ENCODE peak calls at places on chromosomes 16 and 17, in ten cellular contexts. F is pancreas, Y is gastrocnemius medialis, Q is PC-3, M is OCI-LY7, Z is tibial artery, T is ascending aorta, W is IMR-90, C is stomach, N is heart right ventricle. L is an unnamed sample.

GRCh38 chr16:56606071-56606687 is 2.2 kb upstream of the MT2A start:
- DNase-seq in F (no peak), Y (no peak), Q (peak; percentile 85), M (no peak), Z (peak; percentile 86), T (peak; percentile 77), W (peak; percentile 79), C (no peak), N (no peak), L (no peak)

GRCh38 chr17:57440522-57441269 is 184.4 kb downstream of the MSI2 start:
- DNase-seq in F (no peak), Y (peak; percentile 58), Q (peak; percentile 70), M (peak; percentile 66), Z (peak; percentile 75), T (peak; percentile 80), W (peak; percentile 88), C (peak; percentile 60), N (peak; percentile 88), L (peak; percentile 88)

GRCh38 chr17:77696151-77696719 is 262.3 kb upstream of the TNRC6C start:
- DNase-seq in F (no peak), Y (no peak), Q (no peak), M (no peak), Z (peak; percentile 45), T (peak; percentile 56), W (no peak), C (no peak), N (no peak), L (no peak)

GRCh38 chr17:80475949-80476876 is at the start of gene NPTX1:
- DNase-seq in F (peak; percentile 71), Y (no peak), Q (peak; percentile 23), M (no peak), Z (no peak), T (no peak), W (no peak), C (no peak), N (no peak), L (peak; percentile 92)

GRCh38 chr16:66728117-66728787 is 23.2 kb downstream of the DYNC1LI2 start:
- DNase-seq in F (no peak), Y (no peak), Q (peak; percentile 66), M (peak; percentile 74), Z (no peak), T (no peak), W (peak; percentile 67), C (peak; percentile 37), N (peak; percentile 48), L (no peak)

GRCh38 chr17:66580178-66580577 is 254.7 kb upstream of the CACNG5 start:
- DNase-seq in F (no peak), Y (no peak), Q (no peak), M (no peak), Z (peak; percentile 79), T (peak; percentile 64), W (peak; percentile 76), C (peak; percentile 38), N (peak; percentile 31), L (peak; percentile 85)

GRCh38 chr17:30352247-30352814 is 18.5 kb upstream of the TMIGD1 start:
- DNase-seq in F (no peak), Y (no peak), Q (no peak), M (no peak), Z (no peak), T (no peak), W (no peak), C (no peak), N (no peak), L (no peak)

GRCh38 chr17:72640415-72641165 is 451.9 kb downstream of the SLC39A11 start:
- DNase-seq in F (peak; percentile 88), Y (no peak), Q (peak; percentile 70), M (no peak), Z (no peak), T (no peak), W (no peak), C (peak; percentile 89), N (no peak), L (peak; percentile 88)

GRCh38 chr17:44045493-44045892 is 21.0 kb downstream of the LSM12 start:
- DNase-seq in F (no peak), Y (no peak), Q (no peak), M (no peak), Z (no peak), T (no peak), W (no peak), C (no peak), N (no peak), L (no peak)
- TF ChIP-seq CTCF in F (no peak), Y (no peak), Q (no peak), M (no peak), Z (no peak), T (no peak), W (no peak), C (no peak), N (no peak), L (no peak)

GRCh38 chr16:57613514-57613913 is 14.9 kb upstream of the ADGRG1 start:
- DNase-seq in F (no peak), Y (no peak), Q (no peak), M (no peak), Z (peak; percentile 2), T (peak; percentile 45), W (no peak), C (peak; percentile 15), N (no peak), L (no peak)
- H3K4me1 ChIP-seq in F (peaks cover 39% of the 10 kb centered on the region), Y (no peaks in the 10 kb centered on the region), Q (peaks cover 23% of the 10 kb centered on the region), M (no peaks in the 10 kb centered on the region), Z (no peaks in the 10 kb centered on the region), T (no peaks in the 10 kb centered on the region), W (peaks cover 22% of the 10 kb centered on the region), C (peaks cover 28% of the 10 kb centered on the region), N (peaks cover 9% of the 10 kb centered on the region), L (peaks cover 19% of the 10 kb centered on the region)

DNA sequence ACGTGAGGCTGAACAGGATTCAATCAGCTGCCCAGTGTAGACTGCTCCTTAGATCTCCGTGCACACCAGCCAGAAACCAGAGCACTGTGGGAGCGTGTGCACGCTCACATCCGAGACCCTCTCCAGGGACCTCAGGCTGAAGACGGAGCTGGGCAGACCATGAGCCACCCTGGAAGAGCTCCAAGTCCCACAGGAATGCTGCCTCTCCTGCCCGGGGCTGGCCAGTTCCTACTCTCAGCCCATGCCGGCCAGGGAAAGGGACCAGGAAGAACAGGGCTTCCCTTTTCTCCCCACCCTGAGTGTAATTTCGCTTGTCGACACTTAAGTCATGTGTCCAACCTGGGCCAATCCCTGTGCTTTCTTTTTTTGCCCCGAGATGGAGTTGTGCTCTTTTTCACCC is 6.9 kb downstream of the ALYREF start:
- DNase-seq in F (no peak), Y (no peak), Q (no peak), M (no peak), Z (peak; percentile 64), T (no peak), W (no peak), C (no peak), N (peak; percentile 5), L (peak; percentile 97)
- H3K36me3 ChIP-seq in F (no peaks in the 10 kb centered on the region), Y (no peaks in the 10 kb centered on the region), Q (peaks cover 66% of the 10 kb centered on the region), M (peaks cover 100% of the 10 kb centered on the region), Z (peaks cover 91% of the 10 kb centered on the region), T (peaks cover 53% of the 10 kb centered on the region), W (peaks cover 54% of the 10 kb centered on the region), C (peaks cover 93% of the 10 kb centered on the region), N (peaks cover 23% of the 10 kb centered on the region), L (peaks cover 57% of the 10 kb centered on the region)

GRCh38 chr16:74770826-74771526 is 3.6 kb downstream of the FA2H start:
- DNase-seq in F (no peak), Y (no peak), Q (no peak), M (no peak), Z (no peak), T (no peak), W (no peak), C (no peak), N (no peak), L (no peak)

GRCh38 chr16:74767749-74768148 is 6.9 kb downstream of the FA2H start:
- DNase-seq in F (no peak), Y (no peak), Q (no peak), M (no peak), Z (no peak), T (no peak), W (no peak), C (no peak), N (no peak), L (no peak)

GRCh38 chr16:74769791-74770190 is 4.8 kb downstream of the FA2H start:
- DNase-seq in F (no peak), Y (no peak), Q (no peak), M (no peak), Z (no peak), T (no peak), W (no peak), C (no peak), N (no peak), L (no peak)

GRCh38 chr16:74768239-74768638 is 6.4 kb downstream of the FA2H start:
- DNase-seq in F (no peak), Y (no peak), Q (no peak), M (no peak), Z (peak; percentile 23), T (no peak), W (no peak), C (no peak), N (no peak), L (no peak)

DNA sequence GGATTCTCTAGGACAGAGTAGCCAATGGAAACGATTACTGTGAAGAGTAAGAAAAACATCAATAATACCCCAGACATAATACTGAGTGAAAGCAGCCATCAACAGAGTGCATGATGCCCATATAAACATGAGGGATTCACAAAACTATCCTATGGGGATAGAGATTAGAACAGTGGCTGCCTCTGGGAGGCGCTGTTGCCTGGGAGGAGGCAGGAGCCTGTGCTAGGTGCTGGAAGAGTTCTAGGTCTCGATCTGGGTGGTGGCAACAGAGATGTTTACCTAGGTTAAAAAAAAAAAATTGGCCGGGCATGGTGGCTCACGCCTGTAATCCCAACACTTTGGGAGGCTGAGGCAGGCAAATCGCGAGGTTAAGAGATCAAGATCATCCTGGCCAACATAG is 7.9 kb downstream of the FA2H start:
- DNase-seq in F (no peak), Y (no peak), Q (no peak), M (no peak), Z (no peak), T (no peak), W (no peak), C (no peak), N (no peak), L (no peak)
- TF ChIP-seq CTCF in F (no peak), Y (no peak), Q (peak; percentile 42), M (peak; percentile 52), Z (no peak), T (no peak), W (no peak), C (no peak), N (no peak), L (no peak)